ENCODE peak calls at places on chromosomes 3 and 15, in seven cellular contexts. One of them, this sample, is unnamed.

GRCh38 chr3:140845878-140846277 is 95.8 kb upstream of the SLC25A36 start:
- DNase-seq in kidney epithelial cell: no peak
- DNase-seq in body of pancreas: no peak
- DNase-seq in H1: no peak
- DNase-seq in adrenal gland: no peak
- DNase-seq in epithelial cell of esophagus: no peak
- DNase-seq in RWPE2: no peak
- DNase-seq in this sample: no peak

GRCh38 chr15:83107841-83108181 is 366 bp downstream of the TM6SF1 start:
- DNase-seq in kidney epithelial cell: no peak
- DNase-seq in body of pancreas: no peak
- DNase-seq in H1: no peak
- DNase-seq in adrenal gland: no peak
- DNase-seq in epithelial cell of esophagus: no peak
- DNase-seq in RWPE2: no peak
- DNase-seq in this sample: no peak

GRCh38 chr3:50570508-50571279 is 1.4 kb downstream of the HEMK1 start:
- DNase-seq in kidney epithelial cell: no peak
- DNase-seq in body of pancreas: no peak
- DNase-seq in H1: no peak
- DNase-seq in adrenal gland: no peak
- DNase-seq in epithelial cell of esophagus: no peak
- DNase-seq in RWPE2: no peak
- DNase-seq in this sample: no peak

GRCh38 chr3:176767385-176767784 is 429.9 kb downstream of the TBL1XR1 start:
- DNase-seq in kidney epithelial cell: peak
- DNase-seq in body of pancreas: peak
- DNase-seq in H1: no peak
- DNase-seq in adrenal gland: no peak
- DNase-seq in epithelial cell of esophagus: peak
- DNase-seq in RWPE2: no peak
- DNase-seq in this sample: no peak

GRCh38 chr3:13845806-13846205 is 34.1 kb downstream of the WNT7A start:
- DNase-seq in kidney epithelial cell: no peak
- DNase-seq in body of pancreas: no peak
- DNase-seq in H1: no peak
- DNase-seq in adrenal gland: no peak
- DNase-seq in epithelial cell of esophagus: no peak
- DNase-seq in RWPE2: no peak
- DNase-seq in this sample: no peak

GRCh38 chr3:159600291-159600690 is 388.3 kb upstream of the IL12A start:
- DNase-seq in kidney epithelial cell: no peak
- DNase-seq in body of pancreas: no peak
- DNase-seq in H1: no peak
- DNase-seq in adrenal gland: no peak
- DNase-seq in epithelial cell of esophagus: no peak
- DNase-seq in RWPE2: no peak
- DNase-seq in this sample: no peak

GRCh38 chr15:75661041-75661778 is 13.5 kb downstream of the SNX33 start:
- DNase-seq in kidney epithelial cell: peak
- DNase-seq in body of pancreas: peak
- DNase-seq in H1: peak
- DNase-seq in adrenal gland: peak
- DNase-seq in epithelial cell of esophagus: peak
- DNase-seq in RWPE2: peak
- DNase-seq in this sample: no peak

GRCh38 chr3:47701388-47701787 is 80.3 kb downstream of the SMARCC1 start:
- DNase-seq in kidney epithelial cell: no peak
- DNase-seq in body of pancreas: no peak
- DNase-seq in H1: no peak
- DNase-seq in adrenal gland: no peak
- DNase-seq in epithelial cell of esophagus: no peak
- DNase-seq in RWPE2: no peak
- DNase-seq in this sample: no peak

GRCh38 chr15:75649848-75650247 is 2.1 kb downstream of the SNX33 start:
- DNase-seq in kidney epithelial cell: no peak
- DNase-seq in body of pancreas: peak
- DNase-seq in H1: no peak
- DNase-seq in adrenal gland: no peak
- DNase-seq in epithelial cell of esophagus: no peak
- DNase-seq in RWPE2: no peak
- DNase-seq in this sample: no peak

GRCh38 chr3:129046037-129046731 is 14.4 kb upstream of the GP9 start:
- DNase-seq in kidney epithelial cell: no peak
- DNase-seq in body of pancreas: no peak
- DNase-seq in H1: no peak
- DNase-seq in adrenal gland: no peak
- DNase-seq in epithelial cell of esophagus: no peak
- DNase-seq in RWPE2: peak
- DNase-seq in this sample: no peak
- TF ChIP-seq CTCF in kidney epithelial cell: no peak
- TF ChIP-seq CTCF in body of pancreas: no peak
- TF ChIP-seq CTCF in H1: peak
- TF ChIP-seq CTCF in adrenal gland: no peak
- TF ChIP-seq CTCF in epithelial cell of esophagus: no peak
- TF ChIP-seq CTCF in RWPE2: no peak
- TF ChIP-seq CTCF in this sample: peak

GRCh38 chr15:89613031-89613430 is 37.8 kb downstream of the TICRR start:
- DNase-seq in kidney epithelial cell: no peak
- DNase-seq in body of pancreas: no peak
- DNase-seq in H1: no peak
- DNase-seq in adrenal gland: no peak
- DNase-seq in epithelial cell of esophagus: no peak
- DNase-seq in RWPE2: no peak
- DNase-seq in this sample: no peak

GRCh38 chr15:89611317-89611716 is 36.0 kb downstream of the TICRR start:
- DNase-seq in kidney epithelial cell: no peak
- DNase-seq in body of pancreas: no peak
- DNase-seq in H1: no peak
- DNase-seq in adrenal gland: no peak
- DNase-seq in epithelial cell of esophagus: no peak
- DNase-seq in RWPE2: no peak
- DNase-seq in this sample: no peak

GRCh38 chr15:89616228-89616627 is 39.0 kb downstream of the KIF7 start:
- DNase-seq in kidney epithelial cell: no peak
- DNase-seq in body of pancreas: no peak
- DNase-seq in H1: no peak
- DNase-seq in adrenal gland: no peak
- DNase-seq in epithelial cell of esophagus: no peak
- DNase-seq in RWPE2: no peak
- DNase-seq in this sample: no peak

GRCh38 chr15:89615135-89615534 is 39.9 kb downstream of the TICRR start:
- DNase-seq in kidney epithelial cell: no peak
- DNase-seq in body of pancreas: no peak
- DNase-seq in H1: no peak
- DNase-seq in adrenal gland: no peak
- DNase-seq in epithelial cell of esophagus: no peak
- DNase-seq in RWPE2: no peak
- DNase-seq in this sample: no peak
- TF ChIP-seq CTCF in kidney epithelial cell: no peak
- TF ChIP-seq CTCF in body of pancreas: no peak
- TF ChIP-seq CTCF in H1: no peak
- TF ChIP-seq CTCF in adrenal gland: no peak
- TF ChIP-seq CTCF in epithelial cell of esophagus: no peak
- TF ChIP-seq CTCF in RWPE2: no peak
- TF ChIP-seq CTCF in this sample: no peak

GRCh38 chr3:169604568-169604967 is 58.9 kb downstream of the MECOM start:
- DNase-seq in kidney epithelial cell: no peak
- DNase-seq in body of pancreas: no peak
- DNase-seq in H1: no peak
- DNase-seq in adrenal gland: no peak
- DNase-seq in epithelial cell of esophagus: peak
- DNase-seq in RWPE2: no peak
- DNase-seq in this sample: no peak
- TF ChIP-seq CTCF in kidney epithelial cell: peak
- TF ChIP-seq CTCF in body of pancreas: no peak
- TF ChIP-seq CTCF in H1: peak
- TF ChIP-seq CTCF in adrenal gland: no peak
- TF ChIP-seq CTCF in epithelial cell of esophagus: peak
- TF ChIP-seq CTCF in RWPE2: peak
- TF ChIP-seq CTCF in this sample: no peak

DNA sequence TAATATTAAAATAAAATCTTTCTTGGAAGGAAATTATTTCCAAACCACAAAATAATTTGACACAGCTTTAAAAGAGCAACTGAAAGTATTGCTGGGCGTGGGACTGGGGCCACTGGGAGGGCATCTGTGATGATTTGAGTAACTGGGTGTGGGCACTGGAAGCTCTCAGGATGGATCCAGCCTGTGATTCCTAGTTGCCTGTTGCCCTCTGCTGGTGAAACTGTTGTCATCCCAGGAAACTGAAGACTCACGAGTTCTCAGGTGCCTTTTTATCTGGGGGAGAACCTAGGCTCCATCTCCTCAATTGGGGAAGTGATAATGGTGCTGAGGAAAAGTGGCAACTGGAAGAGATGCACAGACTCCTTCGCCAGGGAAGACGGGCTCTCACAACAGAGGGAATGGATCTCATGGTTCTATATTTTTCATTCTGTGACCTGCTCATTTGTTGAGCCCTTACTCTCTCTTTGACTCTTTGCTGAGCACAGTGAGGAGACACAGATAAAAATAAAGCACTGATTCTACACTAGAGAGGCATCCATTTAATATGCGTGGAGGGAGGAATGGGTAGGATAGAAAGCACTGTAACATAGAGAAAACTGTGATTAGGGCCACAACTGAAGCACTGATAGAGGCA is 61.6 kb downstream of the TPRG1 start:
- DNase-seq in kidney epithelial cell: peak
- DNase-seq in body of pancreas: peak
- DNase-seq in H1: peak
- DNase-seq in adrenal gland: peak
- DNase-seq in epithelial cell of esophagus: peak
- DNase-seq in RWPE2: no peak
- DNase-seq in this sample: no peak
- TF ChIP-seq CTCF in kidney epithelial cell: peak
- TF ChIP-seq CTCF in body of pancreas: peak
- TF ChIP-seq CTCF in H1: peak
- TF ChIP-seq CTCF in adrenal gland: peak
- TF ChIP-seq CTCF in epithelial cell of esophagus: peak
- TF ChIP-seq CTCF in RWPE2: peak
- TF ChIP-seq CTCF in this sample: peak

DNA sequence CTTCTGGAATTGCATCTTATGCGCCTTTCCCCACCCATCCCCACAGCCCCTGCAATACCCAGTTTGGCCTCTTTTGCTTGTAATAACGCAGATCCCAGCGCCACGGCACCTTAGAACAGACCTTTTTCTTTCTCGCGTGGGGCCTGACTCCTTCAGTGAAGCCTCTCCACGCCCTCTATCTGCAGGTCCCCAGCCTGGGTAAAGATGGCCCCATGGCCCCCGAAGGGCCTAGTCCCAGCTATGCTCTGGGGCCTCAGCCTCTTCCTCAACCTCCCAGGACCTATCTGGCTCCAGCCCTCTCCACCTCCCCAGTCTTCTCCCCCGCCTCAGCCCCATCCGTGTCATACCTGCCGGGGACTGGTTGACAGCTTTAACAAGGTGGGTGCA is 594 bp downstream of the CRELD1 start:
- DNase-seq in kidney epithelial cell: no peak
- DNase-seq in body of pancreas: peak
- DNase-seq in H1: no peak
- DNase-seq in adrenal gland: no peak
- DNase-seq in epithelial cell of esophagus: no peak
- DNase-seq in RWPE2: no peak
- DNase-seq in this sample: no peak
- TF ChIP-seq CTCF in kidney epithelial cell: peak
- TF ChIP-seq CTCF in body of pancreas: no peak
- TF ChIP-seq CTCF in H1: peak
- TF ChIP-seq CTCF in adrenal gland: no peak
- TF ChIP-seq CTCF in epithelial cell of esophagus: peak
- TF ChIP-seq CTCF in RWPE2: peak
- TF ChIP-seq CTCF in this sample: no peak

DNA sequence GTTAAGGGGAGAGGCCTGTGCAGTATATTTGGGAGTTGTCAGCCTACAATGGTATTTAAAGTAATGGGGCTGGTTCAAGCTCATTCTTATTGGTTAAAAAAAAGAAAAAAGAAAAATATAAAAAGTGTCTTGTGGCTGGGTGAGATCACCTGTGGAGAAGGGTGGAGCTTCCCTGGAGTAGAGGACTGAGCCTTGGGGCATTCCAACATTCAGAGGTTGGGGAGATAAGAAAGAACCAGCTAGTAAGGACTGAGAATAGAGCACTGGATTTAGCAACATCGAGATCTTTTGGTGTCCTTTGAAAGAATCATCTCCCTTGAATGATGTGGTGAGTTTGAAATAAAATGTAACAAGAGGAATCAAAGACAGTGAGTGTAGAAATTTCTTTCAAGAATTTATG is 5.2 kb downstream of the SLC49A4 start:
- DNase-seq in kidney epithelial cell: no peak
- DNase-seq in body of pancreas: no peak
- DNase-seq in H1: no peak
- DNase-seq in adrenal gland: no peak
- DNase-seq in epithelial cell of esophagus: peak
- DNase-seq in RWPE2: no peak
- DNase-seq in this sample: no peak
- TF ChIP-seq CTCF in kidney epithelial cell: no peak
- TF ChIP-seq CTCF in body of pancreas: no peak
- TF ChIP-seq CTCF in H1: no peak
- TF ChIP-seq CTCF in adrenal gland: no peak
- TF ChIP-seq CTCF in epithelial cell of esophagus: no peak
- TF ChIP-seq CTCF in RWPE2: no peak
- TF ChIP-seq CTCF in this sample: no peak

DNA sequence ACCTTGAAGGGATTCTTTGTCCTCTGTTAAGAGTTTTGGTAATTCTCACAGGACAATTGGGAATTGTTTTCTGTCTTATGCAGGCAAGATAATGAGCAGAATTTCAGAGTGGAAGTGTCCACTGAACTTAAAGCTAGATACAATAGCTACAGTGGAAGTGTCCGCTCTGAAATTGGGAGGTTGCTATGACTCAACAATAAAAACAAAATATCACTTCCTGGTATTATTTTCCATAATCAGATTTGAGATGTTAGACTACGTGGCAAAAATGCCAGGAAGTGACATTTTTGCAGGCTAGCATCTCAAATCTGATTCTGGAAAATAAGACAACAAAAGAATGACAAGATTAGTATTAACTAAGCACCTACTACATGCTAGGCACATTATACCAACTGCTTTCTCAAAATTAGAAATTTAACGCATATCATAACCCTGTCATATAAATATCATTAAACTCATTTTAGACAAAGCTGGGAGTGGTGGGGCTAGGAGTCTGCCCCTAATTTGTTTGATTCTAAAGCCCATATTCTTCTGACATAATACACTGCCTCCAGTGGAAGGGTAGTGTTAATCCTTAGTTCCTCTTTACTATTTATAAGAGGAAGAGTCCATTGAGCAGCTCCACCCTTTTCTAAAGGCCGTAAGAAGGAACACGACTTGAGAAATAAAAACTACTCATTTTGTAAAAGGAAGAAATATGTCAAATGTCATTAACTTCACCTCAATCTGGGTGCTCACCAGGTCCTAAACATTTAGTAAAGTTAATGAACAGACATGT is 266.9 kb upstream of the STT3B start:
- DNase-seq in kidney epithelial cell: no peak
- DNase-seq in body of pancreas: no peak
- DNase-seq in H1: no peak
- DNase-seq in adrenal gland: no peak
- DNase-seq in epithelial cell of esophagus: no peak
- DNase-seq in RWPE2: no peak
- DNase-seq in this sample: no peak
- TF ChIP-seq CTCF in kidney epithelial cell: no peak
- TF ChIP-seq CTCF in body of pancreas: no peak
- TF ChIP-seq CTCF in H1: no peak
- TF ChIP-seq CTCF in adrenal gland: no peak
- TF ChIP-seq CTCF in epithelial cell of esophagus: no peak
- TF ChIP-seq CTCF in RWPE2: no peak
- TF ChIP-seq CTCF in this sample: no peak

GRCh38 chr15:50333229-50333628 is 21.8 kb downstream of the GABPB1 start:
- DNase-seq in kidney epithelial cell: no peak
- DNase-seq in body of pancreas: no peak
- DNase-seq in H1: no peak
- DNase-seq in adrenal gland: no peak
- DNase-seq in epithelial cell of esophagus: no peak
- DNase-seq in RWPE2: no peak
- DNase-seq in this sample: no peak
- TF ChIP-seq CTCF in kidney epithelial cell: no peak
- TF ChIP-seq CTCF in body of pancreas: no peak
- TF ChIP-seq CTCF in H1: no peak
- TF ChIP-seq CTCF in adrenal gland: no peak
- TF ChIP-seq CTCF in epithelial cell of esophagus: no peak
- TF ChIP-seq CTCF in RWPE2: no peak
- TF ChIP-seq CTCF in this sample: no peak

This sample was measured in CD4-positive, alpha-beta T cell.